ENCODE peak calls at places on chromosomes 1 and 21, in nine cellular contexts. K, X, E, M, F, U, P, L and A are unnamed samples.

GRCh38 chr1:29708818-29709710 is 472.7 kb downstream of the PTPRU start:
- DNase-seq in K (peak), X (peak), E (peak), M (no peak), F (peak), U (peak), P (peak), L (peak), A (peak)

GRCh38 chr1:228039504-228039903 is 32.7 kb downstream of the WNT3A start:
- DNase-seq in K (no peak), X (no peak), E (no peak), M (no peak), F (no peak), U (no peak), P (no peak), L (no peak), A (no peak)

GRCh38 chr1:205137901-205138300 is 16.1 kb upstream of the RBBP5 start:
- DNase-seq in K (peak), X (no peak), E (no peak), M (no peak), F (no peak), U (no peak), P (no peak), L (no peak), A (no peak)

GRCh38 chr1:198893763-198894444 is 255.1 kb downstream of the PTPRC start:
- DNase-seq in K (no peak), X (no peak), E (no peak), M (no peak), F (no peak), U (no peak), P (no peak), L (peak), A (no peak)

GRCh38 chr1:152410599-152410998 is 3.5 kb downstream of the CRNN start:
- DNase-seq in K (peak), X (no peak), E (no peak), M (no peak), F (no peak), U (no peak), P (no peak), L (peak), A (no peak)

GRCh38 chr1:210647406-210648333 is 319.0 kb downstream of the HHAT start:
- DNase-seq in K (no peak), X (peak), E (no peak), M (no peak), F (no peak), U (no peak), P (no peak), L (peak), A (peak)

GRCh38 chr21:44711327-44712202 is at the start of gene TSPEAR:
- DNase-seq in K (peak), X (no peak), E (peak), M (no peak), F (no peak), U (no peak), P (peak), L (no peak), A (no peak)

GRCh38 chr1:162256287-162256686 is 120.4 kb downstream of the SPATA46 start:
- DNase-seq in K (no peak), X (no peak), E (no peak), M (no peak), F (no peak), U (no peak), P (no peak), L (no peak), A (no peak)

GRCh38 chr1:182556279-182556678 is 32.8 kb downstream of the RNASEL start:
- DNase-seq in K (no peak), X (no peak), E (no peak), M (no peak), F (no peak), U (no peak), P (no peak), L (no peak), A (no peak)

GRCh38 chr21:34129971-34130597 is 56.7 kb downstream of the MRPS6 start:
- DNase-seq in K (peak), X (peak), E (peak), M (no peak), F (no peak), U (no peak), P (peak), L (peak), A (peak)

GRCh38 chr1:45353685-45354084 is 13.4 kb upstream of the MUTYH start:
- DNase-seq in K (no peak), X (no peak), E (no peak), M (no peak), F (no peak), U (no peak), P (no peak), L (no peak), A (no peak)

GRCh38 chr1:170545476-170545875 is 13.5 kb downstream of the GORAB start:
- DNase-seq in K (no peak), X (peak), E (no peak), M (no peak), F (peak), U (no peak), P (no peak), L (peak), A (no peak)

GRCh38 chr1:145985502-145986439 is 10.6 kb downstream of the TXNIP start:
- DNase-seq in K (peak), X (peak), E (no peak), M (peak), F (peak), U (peak), P (no peak), L (peak), A (peak)

GRCh38 chr21:42118121-42118795 is 47.1 kb downstream of the UMODL1 start:
- DNase-seq in K (no peak), X (no peak), E (no peak), M (no peak), F (no peak), U (no peak), P (no peak), L (no peak), A (no peak)

GRCh38 chr21:39559511-39559910 is 53.2 kb upstream of the B3GALT5 start:
- DNase-seq in K (no peak), X (no peak), E (no peak), M (no peak), F (no peak), U (no peak), P (no peak), L (no peak), A (no peak)

GRCh38 chr1:183444243-183444642 is 26.1 kb upstream of the NMNAT2 start:
- DNase-seq in K (no peak), X (peak), E (no peak), M (no peak), F (peak), U (peak), P (peak), L (peak), A (no peak)

GRCh38 chr1:36304970-36305914 is 926 bp upstream of the SH3D21 start:
- DNase-seq in K (peak), X (no peak), E (peak), M (no peak), F (no peak), U (no peak), P (no peak), L (no peak), A (no peak)

GRCh38 chr1:41741244-41741643 is 177.5 kb downstream of the HIVEP3 start:
- DNase-seq in K (no peak), X (no peak), E (no peak), M (no peak), F (peak), U (no peak), P (no peak), L (no peak), A (no peak)

GRCh38 chr1:15525043-15525958 is 1.3 kb upstream of the CASP9 start:
- DNase-seq in K (peak), X (no peak), E (peak), M (peak), F (peak), U (no peak), P (peak), L (no peak), A (peak)

GRCh38 chr1:156901966-156902922 is 8.7 kb downstream of the PEAR1 start:
- DNase-seq in K (no peak), X (no peak), E (no peak), M (no peak), F (no peak), U (no peak), P (no peak), L (no peak), A (no peak)

GRCh38 chr1:214380418-214380817 is 99.5 kb downstream of the SMYD2 start:
- DNase-seq in K (no peak), X (no peak), E (peak), M (no peak), F (peak), U (peak), P (no peak), L (peak), A (no peak)

GRCh38 chr1:231918239-231919015 is 291.8 kb downstream of the DISC1 start:
- DNase-seq in K (no peak), X (peak), E (no peak), M (no peak), F (peak), U (no peak), P (no peak), L (peak), A (no peak)

GRCh38 chr1:42723511-42723910 is 16.5 kb downstream of the CLDN19 start:
- DNase-seq in K (no peak), X (no peak), E (no peak), M (no peak), F (no peak), U (no peak), P (no peak), L (no peak), A (no peak)

GRCh38 chr1:30377230-30378022 is 346.0 kb downstream of the MATN1 start:
- DNase-seq in K (no peak), X (no peak), E (no peak), M (no peak), F (no peak), U (no peak), P (peak), L (peak), A (no peak)

GRCh38 chr1:204853446-204853845 is 17.2 kb upstream of the NFASC start:
- DNase-seq in K (no peak), X (no peak), E (no peak), M (no peak), F (no peak), U (no peak), P (no peak), L (no peak), A (no peak)

GRCh38 chr21:36347278-36347961 is 27.4 kb downstream of the MORC3 start:
- DNase-seq in K (no peak), X (peak), E (no peak), M (no peak), F (no peak), U (no peak), P (no peak), L (peak), A (no peak)

GRCh38 chr1:183871142-183871541 is 66.2 kb downstream of the RGL1 start:
- DNase-seq in K (no peak), X (peak), E (peak), M (peak), F (peak), U (peak), P (peak), L (peak), A (peak)

GRCh38 chr1:26164036-26164927 is 4.5 kb downstream of the C1orf232 start:
- DNase-seq in K (peak), X (no peak), E (peak), M (no peak), F (peak), U (no peak), P (peak), L (no peak), A (peak)
- TF ChIP-seq CTCF in K (peak), X (peak), E (peak), M (peak), F (peak), U (peak), P (peak), L (peak), A (peak)

DNA sequence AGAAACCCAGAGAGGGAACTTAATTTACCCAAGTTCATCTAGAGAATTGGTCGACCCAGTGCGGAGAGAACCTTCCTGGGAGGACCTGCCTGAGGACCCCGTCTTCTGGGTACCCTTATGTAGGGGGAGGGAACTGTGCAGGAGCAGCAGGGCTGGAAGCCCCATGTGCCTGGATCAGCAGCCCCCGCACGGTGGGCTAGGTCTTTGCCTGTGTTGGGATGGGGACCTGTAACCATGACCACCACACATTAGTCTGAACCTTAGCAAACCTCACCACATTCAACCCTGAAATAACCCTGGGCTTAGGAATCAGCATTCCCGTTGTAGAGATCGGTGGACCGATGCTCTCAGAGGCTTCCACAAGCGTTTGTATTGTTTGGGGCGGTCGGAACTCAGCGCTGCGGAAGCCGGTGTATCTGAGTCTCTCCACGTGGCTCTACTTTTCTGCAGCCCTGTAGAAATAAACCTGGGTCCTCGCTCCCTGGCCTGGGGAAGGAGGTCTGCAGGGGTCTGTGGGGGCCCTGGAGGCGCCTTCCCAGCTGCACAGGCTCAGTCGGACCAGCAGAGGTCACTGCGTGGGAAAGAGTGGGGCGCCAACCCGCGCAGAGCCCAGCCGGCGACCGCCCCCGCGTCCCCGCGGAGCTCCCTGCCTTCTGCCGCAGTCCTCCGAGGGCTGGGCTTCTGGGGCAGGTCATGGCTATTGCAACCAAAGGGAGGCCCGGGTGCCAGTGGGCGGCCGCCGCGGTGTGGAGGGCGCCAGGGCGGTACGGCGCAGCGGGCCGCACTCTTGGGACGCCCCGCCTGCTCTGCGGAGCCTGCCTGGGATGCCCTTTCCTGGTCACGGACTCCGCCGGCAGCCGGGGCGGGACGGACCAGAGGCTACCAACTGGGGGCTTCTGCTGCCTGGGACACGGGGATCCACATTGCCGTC is 36.2 kb upstream of the KCNA10 start:
- DNase-seq in K (peak), X (peak), E (peak), M (no peak), F (no peak), U (no peak), P (peak), L (no peak), A (peak)
- TF ChIP-seq EZH2 in K (no peak), X (no peak), E (no peak), M (no peak), F (no peak), U (no peak), P (peak), L (peak), A (no peak)

GRCh38 chr1:234710381-234710780 is 100.4 kb upstream of the IRF2BP2 start:
- DNase-seq in K (no peak), X (no peak), E (no peak), M (no peak), F (no peak), U (peak), P (no peak), L (no peak), A (no peak)
- H3K27ac ChIP-seq in K (no peak), X (no peak), E (peak), M (no peak), F (no peak), U (no peak), P (no peak), L (no peak), A (no peak)

GRCh38 chr1:84060781-84061180 is 61.8 kb upstream of the TTLL7 start:
- DNase-seq in K (no peak), X (no peak), E (no peak), M (no peak), F (no peak), U (no peak), P (no peak), L (no peak), A (no peak)

GRCh38 chr1:84061336-84061735 is 62.4 kb upstream of the TTLL7 start:
- DNase-seq in K (no peak), X (no peak), E (no peak), M (no peak), F (no peak), U (no peak), P (no peak), L (no peak), A (no peak)

DNA sequence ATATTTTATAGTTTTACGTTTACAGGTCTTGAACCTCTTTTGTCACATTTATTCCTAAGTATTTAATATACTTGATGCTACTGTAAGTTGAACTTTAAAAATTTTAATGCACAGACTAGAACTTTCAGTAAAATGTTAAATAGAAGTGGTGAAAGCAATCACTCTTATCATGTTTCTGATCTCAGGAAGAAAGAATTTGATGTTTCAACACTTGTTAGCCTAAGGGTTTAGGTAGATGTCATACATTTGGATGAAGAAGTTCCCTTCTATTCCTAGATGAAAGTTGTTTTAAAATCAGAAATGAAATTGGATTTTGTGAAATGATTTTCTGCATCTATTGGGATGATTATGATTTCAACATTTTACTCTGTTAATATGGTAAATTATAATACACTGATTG is 63.6 kb upstream of the TTLL7 start:
- DNase-seq in K (no peak), X (no peak), E (no peak), M (no peak), F (no peak), U (no peak), P (no peak), L (no peak), A (no peak)
- TF ChIP-seq CTCF in K (no peak), X (no peak), E (no peak), M (no peak), F (no peak), U (no peak), P (no peak), L (no peak), A (no peak)

DNA sequence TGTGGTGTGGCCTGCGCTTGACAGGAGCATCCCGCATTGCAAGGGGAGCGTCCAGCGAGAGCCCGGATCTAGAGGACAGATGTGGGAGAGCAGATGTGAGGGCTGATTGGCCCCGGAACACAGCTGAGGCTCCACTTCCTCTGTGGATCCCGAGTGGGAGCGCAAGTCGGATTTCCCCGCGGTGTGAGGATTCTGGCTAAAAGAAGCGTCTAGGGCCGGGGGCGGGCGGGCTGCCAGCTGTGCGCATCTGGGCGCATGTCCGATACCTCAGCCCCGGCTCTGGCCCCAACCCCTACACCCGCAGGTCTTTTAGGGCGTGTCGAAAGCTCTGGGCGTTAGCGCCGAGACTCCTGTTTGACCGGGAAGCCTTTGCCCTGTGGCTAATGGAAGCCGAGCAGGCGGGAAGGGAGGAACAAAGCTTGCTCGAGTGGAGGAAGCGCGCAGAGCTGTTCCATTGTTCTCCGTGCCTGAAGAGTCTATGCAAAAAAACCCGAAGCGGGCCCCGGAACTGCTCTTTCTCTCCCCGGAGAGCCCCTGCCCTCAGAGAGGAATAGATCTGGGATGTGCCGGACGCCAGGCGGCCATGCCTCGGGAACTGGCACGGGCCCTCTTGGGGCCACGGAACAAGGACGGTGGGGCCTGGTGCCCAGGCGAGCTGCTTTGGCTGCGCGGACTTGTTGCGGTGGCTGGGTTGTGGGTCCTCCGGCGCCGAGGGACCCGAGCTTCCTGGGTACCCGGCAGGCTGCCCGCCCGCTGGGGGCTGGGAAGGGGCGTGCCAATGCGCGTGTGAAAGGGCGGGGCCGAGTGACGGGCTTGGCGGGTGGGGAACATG is 111.1 kb downstream of the NAV1 start:
- DNase-seq in K (peak), X (peak), E (peak), M (peak), F (peak), U (no peak), P (peak), L (peak), A (peak)
- TF ChIP-seq EZH2 in K (no peak), X (no peak), E (peak), M (no peak), F (no peak), U (no peak), P (no peak), L (no peak), A (no peak)

GRCh38 chr1:230422221-230422981 is 3.7 kb downstream of the PGBD5 start:
- DNase-seq in K (peak), X (no peak), E (no peak), M (no peak), F (no peak), U (no peak), P (peak), L (no peak), A (no peak)
- H3K27ac ChIP-seq in K (no peak), X (no peak), E (no peak), M (no peak), F (no peak), U (no peak), P (no peak), L (no peak), A (no peak)